ENCODE peak calls at places on chromosomes 13 and 19, in eight cellular contexts. D is right lobe of liver, O is body of pancreas, F is stomach, T is psoas muscle, R is tibial artery, W is testis, Z is IMR-90. G is an unnamed sample.

GRCh38 chr19:49851456-49852259 is 699 bp downstream of the PTOV1 start:
- DNase-seq in R (no peak), F (no peak), D (peak), T (no peak), O (peak), W (peak), Z (no peak), G (no peak)

GRCh38 chr13:19818223-19818842 is 35.6 kb upstream of the PSPC1 start:
- DNase-seq in O (peak), R (no peak), W (peak), D (peak), Z (no peak), F (peak), T (peak), G (no peak)

GRCh38 chr19:46753420-46754155 is 7.3 kb upstream of the STRN4 start:
- DNase-seq in W (peak), D (peak), Z (no peak), R (peak), T (no peak), F (peak), O (peak), G (no peak)

GRCh38 chr19:30316000-30316491 is 56.1 kb upstream of the ZNF536 start:
- DNase-seq in Z (no peak), D (no peak), W (no peak), R (no peak), O (no peak), F (no peak), T (no peak), G (no peak)

GRCh38 chr19:53871448-53871847 is 3.8 kb downstream of the MYADM start:
- DNase-seq in T (no peak), F (no peak), Z (no peak), W (no peak), O (no peak), D (no peak), R (no peak), G (no peak)

GRCh38 chr13:40024962-40025714 is 369.7 kb downstream of the COG6 start:
- DNase-seq in Z (no peak), T (peak), F (no peak), W (no peak), R (no peak), D (no peak), O (no peak), G (no peak)

GRCh38 chr13:50389726-50390125 is 374.5 kb downstream of the KCNRG start:
- DNase-seq in R (no peak), F (no peak), Z (no peak), W (no peak), O (no peak), T (no peak), D (no peak), G (no peak)

GRCh38 chr13:43031881-43032280 is 8.5 kb downstream of the DNAJC15 start:
- DNase-seq in Z (no peak), F (no peak), T (no peak), O (no peak), D (no peak), W (no peak), R (no peak), G (no peak)

GRCh38 chr13:106156468-106156867 is 379.0 kb downstream of the EFNB2 start:
- DNase-seq in W (no peak), T (no peak), O (no peak), D (no peak), F (no peak), Z (peak), R (no peak), G (no peak)

GRCh38 chr19:10390652-10391286 is 10.4 kb upstream of the TYK2 start:
- DNase-seq in T (peak), R (peak), Z (peak), F (peak), O (peak), D (peak), W (peak), G (peak)

GRCh38 chr19:38617764-38618589 is at the start of gene MAP4K1:
- DNase-seq in Z (no peak), R (peak), D (no peak), T (peak), O (peak), W (peak), F (peak), G (no peak)

GRCh38 chr19:30719991-30720329 is 347.8 kb downstream of the ZNF536 start:
- DNase-seq in R (no peak), F (no peak), O (peak), T (peak), W (peak), D (peak), Z (no peak), G (no peak)

GRCh38 chr19:8001995-8002849 is 3.2 kb downstream of the ELAVL1 start:
- DNase-seq in W (peak), R (peak), F (peak), T (peak), Z (peak), O (peak), D (peak), G (peak)

GRCh38 chr13:46775385-46776065 is 21.4 kb downstream of the ESD start:
- DNase-seq in W (no peak), T (no peak), F (no peak), O (no peak), R (no peak), D (no peak), Z (no peak), G (no peak)

GRCh38 chr13:114004416-114005205 is 30.7 kb upstream of the C13orf46 start:
- DNase-seq in D (no peak), T (peak), R (peak), Z (peak), W (no peak), F (peak), O (no peak), G (peak)

GRCh38 chr13:59488436-59488835 is 675.3 kb downstream of the DIAPH3 start:
- DNase-seq in T (no peak), O (no peak), Z (no peak), R (no peak), F (no peak), W (no peak), D (no peak), G (no peak)

GRCh38 chr19:51097166-51097736 is 11.0 kb downstream of the CTU1 start:
- DNase-seq in T (peak), O (peak), F (peak), Z (peak), D (peak), R (no peak), W (peak), G (peak)

GRCh38 chr13:114099191-114099590 is 33.2 kb downstream of the RASA3 start:
- DNase-seq in T (peak), O (peak), D (peak), F (no peak), R (peak), W (peak), Z (peak), G (peak)

GRCh38 chr13:27482996-27483395 is 32.6 kb upstream of the MTIF3 start:
- DNase-seq in W (no peak), D (no peak), Z (no peak), T (no peak), O (peak), R (no peak), F (no peak), G (no peak)

GRCh38 chr13:50691176-50691681 is 152.3 kb downstream of the DLEU7 start:
- DNase-seq in Z (no peak), T (no peak), F (no peak), R (no peak), O (no peak), D (no peak), W (no peak), G (no peak)

GRCh38 chr13:37905736-37906135 is 36.2 kb upstream of the TRPC4 start:
- DNase-seq in W (no peak), O (no peak), D (no peak), R (no peak), Z (no peak), F (no peak), T (no peak), G (no peak)

GRCh38 chr19:7831452-7831851 is 1.4 kb downstream of the EVI5L start:
- DNase-seq in R (no peak), F (peak), Z (peak), T (no peak), W (no peak), O (no peak), D (peak), G (no peak)

GRCh38 chr19:39047076-39047475 is 14.7 kb upstream of the FBXO27 start:
- DNase-seq in F (no peak), T (no peak), Z (no peak), O (no peak), D (no peak), R (no peak), W (no peak), G (no peak)

GRCh38 chr13:21849323-21849722 is 178.4 kb downstream of the FGF9 start:
- DNase-seq in Z (peak), W (peak), T (no peak), F (no peak), R (no peak), D (no peak), O (peak), G (no peak)

GRCh38 chr19:13260883-13261653 is 110.9 kb downstream of the IER2 start:
- DNase-seq in W (no peak), R (no peak), Z (peak), F (peak), T (no peak), D (no peak), O (peak), G (no peak)

GRCh38 chr13:26253262-26253786 is 605 bp upstream of the CDK8 start:
- DNase-seq in F (no peak), Z (no peak), T (no peak), W (no peak), D (no peak), O (no peak), R (no peak), G (no peak)

GRCh38 chr19:48608798-48609263 is 2.3 kb downstream of the SPACA4 start:
- DNase-seq in O (no peak), Z (no peak), R (no peak), D (no peak), F (no peak), T (no peak), W (no peak), G (no peak)

GRCh38 chr19:2551864-2552185 is 75.9 kb downstream of the GADD45B start:
- DNase-seq in Z (no peak), F (no peak), T (no peak), O (no peak), R (no peak), D (no peak), W (no peak), G (no peak)
- H3K27ac ChIP-seq in Z (no peak), F (no peak), T (no peak), O (no peak), R (no peak), D (no peak), W (no peak), G (peak)

DNA sequence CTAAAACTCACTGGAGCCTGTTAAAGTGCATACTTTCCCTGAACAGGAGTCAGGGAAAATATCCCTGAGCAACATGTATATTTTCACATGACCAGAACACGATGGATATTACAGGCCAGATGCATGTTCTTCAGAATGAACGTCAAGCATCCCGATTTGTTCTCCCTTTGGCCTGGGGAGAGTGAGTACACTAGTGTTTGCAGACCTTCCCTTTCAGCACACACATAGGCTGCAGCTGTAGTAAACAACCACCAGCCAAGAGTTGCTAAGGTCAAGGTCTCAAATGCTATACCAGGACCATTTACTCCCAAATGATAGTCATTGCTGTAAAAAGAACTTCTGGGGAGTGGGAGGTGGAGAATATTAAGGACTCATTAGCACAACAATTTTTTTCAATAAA is 3.0 kb downstream of the KLF12 start:
- DNase-seq in F (no peak), O (no peak), Z (no peak), T (no peak), D (peak), W (peak), R (no peak), G (no peak)
- H3K4me3 ChIP-seq in F (no peak), O (no peak), Z (no peak), T (peak), D (no peak), W (no peak), R (no peak), G (no peak)

GRCh38 chr13:48749144-48749543 is 95.4 kb downstream of the CYSLTR2 start:
- DNase-seq in O (no peak), T (no peak), W (no peak), F (no peak), D (no peak), Z (peak), R (no peak), G (no peak)

GRCh38 chr13:48748681-48749080 is 95.0 kb downstream of the CYSLTR2 start:
- DNase-seq in W (no peak), O (no peak), F (no peak), R (no peak), D (no peak), T (no peak), Z (peak), G (no peak)

GRCh38 chr13:48749699-48750473 is 96.2 kb downstream of the CYSLTR2 start:
- DNase-seq in W (peak), F (peak), R (peak), O (peak), T (peak), D (no peak), Z (peak), G (peak)

GRCh38 chr13:48746816-48747215 is 93.1 kb downstream of the CYSLTR2 start:
- DNase-seq in W (no peak), F (no peak), O (no peak), T (no peak), Z (no peak), R (no peak), D (no peak), G (no peak)

GRCh38 chr13:48750588-48751383 is 97.1 kb downstream of the CYSLTR2 start:
- DNase-seq in T (peak), F (no peak), R (peak), O (peak), Z (no peak), D (no peak), W (peak), G (peak)
- TF ChIP-seq CTCF in T (no peak), F (no peak), R (peak), O (no peak), Z (no peak), D (no peak), W (no peak), G (no peak)

GRCh38 chr19:15450528-15450890 is 753 bp upstream of the WIZ start:
- DNase-seq in R (no peak), O (no peak), T (no peak), D (no peak), W (no peak), Z (no peak), F (no peak), G (no peak)
- H3K27ac ChIP-seq in R (peak), O (peak), T (peak), D (no peak), W (peak), Z (no peak), F (peak), G (peak)

G was measured in sigmoid colon.